ENCODE peak calls at places on chromosomes 5 and 9, in ten cellular contexts. Q, H, W, M, F, P, Z, S, J and U are unnamed samples.

GRCh38 chr9:69149321-69149807 is 24.7 kb upstream of the TJP2 start:
- DNase-seq in P (peak; percentile 18), S (no peak), M (no peak), F (no peak), H (peak; percentile 87), Z (peak; percentile 42), J (no peak), Q (no peak), W (no peak), U (no peak)

GRCh38 chr5:116881921-116882531 is 307.4 kb upstream of the SEMA6A start:
- DNase-seq in H (no peak), J (no peak), M (no peak), W (no peak), P (no peak), S (no peak), F (no peak), Z (no peak), Q (no peak), U (no peak)

GRCh38 chr9:126055386-126055785 is 271.2 kb upstream of the MVB12B start:
- DNase-seq in W (no peak), Q (no peak), P (no peak), M (no peak), H (peak; percentile 17), F (no peak), S (no peak), J (peak; percentile 30), Z (peak; percentile 74), U (no peak)

GRCh38 chr5:23840083-23840482 is 332.7 kb downstream of the PRDM9 start:
- DNase-seq in P (no peak), Z (no peak), H (no peak), F (no peak), M (no peak), W (no peak), Q (no peak), S (no peak), J (no peak), U (no peak)

GRCh38 chr9:98215821-98216220 is 23.4 kb upstream of the CORO2A start:
- DNase-seq in P (no peak), J (peak; percentile 53), F (no peak), H (no peak), Z (no peak), S (no peak), M (no peak), W (peak; percentile 82), Q (no peak), U (no peak)

GRCh38 chr9:29078063-29078660 is 1504.9 kb upstream of the C9orf72 start:
- DNase-seq in Q (no peak), W (no peak), F (no peak), H (no peak), P (no peak), M (no peak), J (no peak), Z (peak; percentile 82), S (no peak), U (no peak)

GRCh38 chr5:40841068-40841805 is at the start of gene CARD6:
- DNase-seq in S (no peak), P (no peak), Z (no peak), F (no peak), J (no peak), H (peak; percentile 31), Q (no peak), W (no peak), M (no peak), U (no peak)

GRCh38 chr9:107161338-107161737 is 121.7 kb upstream of the RAD23B start:
- DNase-seq in Z (no peak), H (no peak), F (no peak), M (no peak), J (no peak), W (no peak), P (no peak), S (no peak), Q (no peak), U (no peak)

GRCh38 chr9:80516678-80517077 is 944.9 kb downstream of the TLE4 start:
- DNase-seq in W (no peak), F (no peak), P (no peak), J (no peak), H (no peak), S (no peak), Q (no peak), Z (no peak), M (no peak), U (no peak)

GRCh38 chr9:17052626-17053025 is 82.2 kb upstream of the CNTLN start:
- DNase-seq in S (no peak), M (no peak), J (no peak), F (no peak), Q (no peak), H (no peak), P (no peak), W (no peak), Z (no peak), U (no peak)

GRCh38 chr5:10467281-10468198 is 25.9 kb downstream of the ROPN1L start:
- DNase-seq in Z (peak; percentile 79), H (peak; percentile 79), Q (no peak), S (no peak), F (no peak), J (peak; percentile 59), P (no peak), M (no peak), W (no peak), U (no peak)

DNA sequence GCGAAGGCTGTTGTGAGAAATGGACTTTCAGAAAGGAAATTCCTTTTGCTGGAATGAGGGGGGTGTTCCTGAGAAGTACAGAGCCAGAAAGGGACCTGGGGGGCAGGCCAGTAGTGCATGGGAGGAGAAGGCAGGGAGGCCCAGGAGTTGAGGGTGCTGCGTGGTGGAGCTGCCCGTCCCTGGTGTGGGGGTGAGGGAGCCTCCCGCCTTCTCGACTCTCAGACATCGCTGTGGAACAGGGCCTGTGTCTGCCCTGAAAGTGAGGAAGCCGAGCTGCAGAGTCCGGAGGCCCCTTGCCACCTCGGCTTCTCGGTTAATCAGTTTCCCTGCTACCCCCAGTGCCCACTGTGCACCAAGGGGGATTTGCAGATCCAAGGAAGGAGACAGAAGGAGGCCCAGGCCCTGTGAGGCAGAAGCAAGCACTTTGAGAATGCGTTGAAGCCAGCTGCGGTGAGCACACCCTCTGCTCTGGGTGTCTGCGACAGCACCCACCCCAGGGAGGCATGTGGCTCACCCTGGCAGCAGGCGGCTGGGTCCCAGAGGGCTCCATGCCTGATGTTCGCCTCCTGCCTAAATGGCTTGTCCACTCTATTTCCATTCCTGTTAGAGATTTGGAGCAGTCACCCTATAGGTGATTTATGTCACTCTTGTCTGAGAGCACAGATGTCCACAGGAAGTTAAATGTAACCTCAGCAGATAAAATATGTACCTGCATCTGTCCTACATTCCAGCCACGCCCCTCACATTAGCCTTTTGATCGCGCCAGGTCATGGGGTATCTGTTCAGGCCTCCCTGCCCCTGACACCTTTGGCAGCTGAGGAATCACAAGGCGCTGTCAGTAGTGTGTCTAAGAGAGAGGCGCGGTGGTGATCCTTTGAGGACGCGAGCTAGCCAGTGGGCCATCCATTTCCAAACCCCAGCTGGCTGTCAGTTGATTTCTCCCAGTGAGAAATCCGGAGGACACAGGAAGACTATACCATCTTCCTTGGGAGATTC is 28.3 kb downstream of the PTGES2 start:
- DNase-seq in W (no peak), M (no peak), H (no peak), S (no peak), F (peak; percentile 47), Q (peak; percentile 32), P (peak; percentile 67), J (peak; percentile 75), Z (peak; percentile 24), U (peak; percentile 77)
- H3K4me1 ChIP-seq in W (peaks cover 36% of the 10 kb centered on the region), M (no peaks in the 10 kb centered on the region), H (peaks cover 31% of the 10 kb centered on the region), S (peaks cover 93% of the 10 kb centered on the region), F (peaks cover 59% of the 10 kb centered on the region), Q (peaks cover 70% of the 10 kb centered on the region), P (peaks cover 97% of the 10 kb centered on the region), J (peaks cover 49% of the 10 kb centered on the region), Z (peaks cover 35% of the 10 kb centered on the region), U (peaks cover 79% of the 10 kb centered on the region)

DNA sequence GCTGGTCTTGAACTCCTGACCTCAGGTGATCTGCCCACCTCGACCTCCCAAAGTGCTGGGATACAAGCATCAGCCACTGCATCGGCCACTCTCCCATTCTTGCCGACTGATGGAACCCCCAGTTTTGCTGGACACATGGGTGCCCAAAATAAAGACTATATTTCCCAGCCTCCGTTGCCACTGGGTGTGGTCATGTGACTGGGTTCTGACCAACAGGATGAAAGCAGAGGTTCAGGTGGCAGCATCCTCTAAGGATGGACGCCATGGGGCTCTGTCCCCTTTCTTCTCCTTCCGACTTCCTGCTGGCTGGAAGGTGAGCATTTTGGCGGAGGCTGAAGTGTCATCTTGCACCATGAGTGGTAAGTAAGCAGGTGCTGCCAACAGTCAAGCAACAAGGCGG is 10.3 kb downstream of the PDLIM7 start:
- DNase-seq in J (no peak), Z (no peak), M (no peak), S (no peak), P (no peak), H (no peak), F (no peak), W (no peak), Q (no peak), U (no peak)
- H3K4me3 ChIP-seq in J (no peak overlapping the region), Z (no peak overlapping the region), M (no peak overlapping the region), S (no peak overlapping the region), P (no peak overlapping the region), H (no peak overlapping the region), F (no peak overlapping the region), W (no peak overlapping the region), Q (no peak overlapping the region), U (no peak overlapping the region)

GRCh38 chr5:95951916-95952315 is 9.7 kb downstream of the ELL2 start:
- DNase-seq in Z (no peak), F (no peak), W (no peak), Q (no peak), P (no peak), S (no peak), H (no peak), J (no peak), M (no peak), U (no peak)

GRCh38 chr5:95955996-95956899 is 5.4 kb downstream of the ELL2 start:
- DNase-seq in W (no peak), F (no peak), S (no peak), P (no peak), H (no peak), Q (no peak), M (no peak), Z (no peak), J (no peak), U (no peak)

GRCh38 chr5:95956900-95957293 is 4.8 kb downstream of the ELL2 start:
- DNase-seq in Z (no peak), W (no peak), P (no peak), S (no peak), F (no peak), M (no peak), J (no peak), Q (no peak), H (no peak), U (no peak)

GRCh38 chr5:95953026-95953425 is 8.6 kb downstream of the ELL2 start:
- DNase-seq in M (no peak), F (no peak), S (no peak), Q (no peak), H (no peak), W (no peak), P (no peak), Z (no peak), J (no peak), U (no peak)

GRCh38 chr5:95954716-95955115 is 6.9 kb downstream of the ELL2 start:
- DNase-seq in M (no peak), Q (no peak), P (no peak), J (no peak), W (no peak), Z (no peak), F (no peak), S (no peak), H (peak; percentile 73), U (no peak)
- H3K4me1 ChIP-seq in M (no peaks in the 10 kb centered on the region), Q (no peaks in the 10 kb centered on the region), P (peaks cover 67% of the 10 kb centered on the region), J (peaks cover 8% of the 10 kb centered on the region), W (peaks cover 7% of the 10 kb centered on the region), Z (peaks cover 35% of the 10 kb centered on the region), F (peaks cover 23% of the 10 kb centered on the region), S (peaks cover 73% of the 10 kb centered on the region), H (peaks cover 7% of the 10 kb centered on the region), U (peaks cover 47% of the 10 kb centered on the region)

GRCh38 chr5:111744455-111744854 is 12.5 kb downstream of the NREP start:
- DNase-seq in W (no peak), S (no peak), M (no peak), F (no peak), H (no peak), P (no peak), J (no peak), Q (peak; percentile 70), Z (no peak), U (no peak)
- H3K4me3 ChIP-seq in W (no peak overlapping the region), S (no peak overlapping the region), M (no peak overlapping the region), F (no peak overlapping the region), H (no peak overlapping the region), P (no peak overlapping the region), J (no peak overlapping the region), Q (peak overlapping the region; percentile 53), Z (no peak overlapping the region), U (no peak overlapping the region)